ENCODE peak calls at places on chromosomes 7 and 10, in eight cellular contexts. One of them, this sample, is unnamed. For H3K4me1, the result is how much of the 10 kb centered on the place peaks cover.

GRCh38 chr10:44300666-44301649 is 83.9 kb downstream of the CXCL12 start:
- DNase-seq in tibial artery: no peak
- DNase-seq in body of pancreas: peak
- DNase-seq in endothelial cell of umbilical vein: no peak
- DNase-seq in IMR-90: peak
- DNase-seq in H1: no peak
- DNase-seq in stomach: peak
- DNase-seq in suprapubic skin: no peak
- DNase-seq in this sample: no peak

GRCh38 chr7:17392846-17393245 is 94.4 kb downstream of the AHR start:
- DNase-seq in tibial artery: no peak
- DNase-seq in body of pancreas: no peak
- DNase-seq in endothelial cell of umbilical vein: no peak
- DNase-seq in IMR-90: peak
- DNase-seq in H1: no peak
- DNase-seq in stomach: no peak
- DNase-seq in suprapubic skin: no peak
- DNase-seq in this sample: no peak

GRCh38 chr10:126060232-126060935 is 164.0 kb downstream of the FANK1 start:
- DNase-seq in tibial artery: no peak
- DNase-seq in body of pancreas: peak
- DNase-seq in endothelial cell of umbilical vein: peak
- DNase-seq in IMR-90: peak
- DNase-seq in H1: no peak
- DNase-seq in stomach: no peak
- DNase-seq in suprapubic skin: no peak
- DNase-seq in this sample: no peak

GRCh38 chr7:38367301-38367700 is 93.9 kb upstream of the TARP start:
- DNase-seq in tibial artery: no peak
- DNase-seq in body of pancreas: no peak
- DNase-seq in endothelial cell of umbilical vein: no peak
- DNase-seq in IMR-90: no peak
- DNase-seq in H1: no peak
- DNase-seq in stomach: no peak
- DNase-seq in suprapubic skin: no peak
- DNase-seq in this sample: no peak

GRCh38 chr7:24908166-24908565 is 71.8 kb downstream of the OSBPL3 start:
- DNase-seq in tibial artery: no peak
- DNase-seq in body of pancreas: no peak
- DNase-seq in endothelial cell of umbilical vein: no peak
- DNase-seq in IMR-90: no peak
- DNase-seq in H1: no peak
- DNase-seq in stomach: no peak
- DNase-seq in suprapubic skin: no peak
- DNase-seq in this sample: no peak

GRCh38 chr7:94052398-94053180 is 48.4 kb upstream of the BET1 start:
- DNase-seq in tibial artery: no peak
- DNase-seq in body of pancreas: no peak
- DNase-seq in endothelial cell of umbilical vein: no peak
- DNase-seq in IMR-90: no peak
- DNase-seq in H1: no peak
- DNase-seq in stomach: no peak
- DNase-seq in suprapubic skin: no peak
- DNase-seq in this sample: no peak

GRCh38 chr7:1256621-1257020 is 23.9 kb downstream of the UNCX start:
- DNase-seq in tibial artery: no peak
- DNase-seq in body of pancreas: no peak
- DNase-seq in endothelial cell of umbilical vein: no peak
- DNase-seq in IMR-90: no peak
- DNase-seq in H1: no peak
- DNase-seq in stomach: no peak
- DNase-seq in suprapubic skin: no peak
- DNase-seq in this sample: no peak

GRCh38 chr7:130095812-130096211 is 25.5 kb downstream of the KLHDC10 start:
- DNase-seq in tibial artery: no peak
- DNase-seq in body of pancreas: no peak
- DNase-seq in endothelial cell of umbilical vein: no peak
- DNase-seq in IMR-90: peak
- DNase-seq in H1: no peak
- DNase-seq in stomach: no peak
- DNase-seq in suprapubic skin: no peak
- DNase-seq in this sample: no peak

GRCh38 chr10:52248697-52249306 is 65.3 kb upstream of the DKK1 start:
- DNase-seq in tibial artery: no peak
- DNase-seq in body of pancreas: no peak
- DNase-seq in endothelial cell of umbilical vein: no peak
- DNase-seq in IMR-90: no peak
- DNase-seq in H1: no peak
- DNase-seq in stomach: no peak
- DNase-seq in suprapubic skin: no peak
- DNase-seq in this sample: no peak

GRCh38 chr7:39453743-39454355 is 112.4 kb upstream of the YAE1 start:
- DNase-seq in tibial artery: no peak
- DNase-seq in body of pancreas: peak
- DNase-seq in endothelial cell of umbilical vein: peak
- DNase-seq in IMR-90: peak
- DNase-seq in H1: peak
- DNase-seq in stomach: peak
- DNase-seq in suprapubic skin: no peak
- DNase-seq in this sample: no peak

GRCh38 chr7:139618482-139619366 is 95.2 kb downstream of the CLEC2L start:
- DNase-seq in tibial artery: no peak
- DNase-seq in body of pancreas: peak
- DNase-seq in endothelial cell of umbilical vein: peak
- DNase-seq in IMR-90: peak
- DNase-seq in H1: no peak
- DNase-seq in stomach: peak
- DNase-seq in suprapubic skin: no peak
- DNase-seq in this sample: no peak

GRCh38 chr7:3955751-3956696 is 655.0 kb downstream of the SDK1 start:
- DNase-seq in tibial artery: no peak
- DNase-seq in body of pancreas: no peak
- DNase-seq in endothelial cell of umbilical vein: peak
- DNase-seq in IMR-90: peak
- DNase-seq in H1: no peak
- DNase-seq in stomach: no peak
- DNase-seq in suprapubic skin: no peak
- DNase-seq in this sample: no peak

GRCh38 chr7:148142660-148143248 is 447.8 kb upstream of the C7orf33 start:
- DNase-seq in tibial artery: no peak
- DNase-seq in body of pancreas: peak
- DNase-seq in endothelial cell of umbilical vein: no peak
- DNase-seq in IMR-90: peak
- DNase-seq in H1: no peak
- DNase-seq in stomach: no peak
- DNase-seq in suprapubic skin: no peak
- DNase-seq in this sample: no peak

GRCh38 chr10:132688580-132689420 is 97.1 kb downstream of the NKX6-2 start:
- DNase-seq in tibial artery: peak
- DNase-seq in body of pancreas: no peak
- DNase-seq in endothelial cell of umbilical vein: no peak
- DNase-seq in IMR-90: no peak
- DNase-seq in H1: no peak
- DNase-seq in stomach: no peak
- DNase-seq in suprapubic skin: peak
- DNase-seq in this sample: no peak

GRCh38 chr10:58932126-58932525 is 244.3 kb upstream of the PHYHIPL start:
- DNase-seq in tibial artery: no peak
- DNase-seq in body of pancreas: no peak
- DNase-seq in endothelial cell of umbilical vein: no peak
- DNase-seq in IMR-90: peak
- DNase-seq in H1: no peak
- DNase-seq in stomach: no peak
- DNase-seq in suprapubic skin: no peak
- DNase-seq in this sample: no peak

GRCh38 chr10:71584902-71585578 is 134.5 kb downstream of the C10orf105 start:
- DNase-seq in tibial artery: no peak
- DNase-seq in body of pancreas: no peak
- DNase-seq in endothelial cell of umbilical vein: peak
- DNase-seq in IMR-90: peak
- DNase-seq in H1: no peak
- DNase-seq in stomach: no peak
- DNase-seq in suprapubic skin: no peak
- DNase-seq in this sample: no peak

GRCh38 chr7:57308631-57309408 is 141.2 kb upstream of the ZNF716 start:
- DNase-seq in tibial artery: no peak
- DNase-seq in body of pancreas: no peak
- DNase-seq in endothelial cell of umbilical vein: no peak
- DNase-seq in IMR-90: no peak
- DNase-seq in H1: no peak
- DNase-seq in stomach: no peak
- DNase-seq in suprapubic skin: no peak
- DNase-seq in this sample: no peak

GRCh38 chr7:134640842-134641715 is 5.6 kb upstream of the BPGM start:
- DNase-seq in tibial artery: no peak
- DNase-seq in body of pancreas: no peak
- DNase-seq in endothelial cell of umbilical vein: no peak
- DNase-seq in IMR-90: peak
- DNase-seq in H1: no peak
- DNase-seq in stomach: no peak
- DNase-seq in suprapubic skin: no peak
- DNase-seq in this sample: no peak

GRCh38 chr7:25553005-25553404 is 324.7 kb upstream of the NPVF start:
- DNase-seq in tibial artery: no peak
- DNase-seq in body of pancreas: no peak
- DNase-seq in endothelial cell of umbilical vein: no peak
- DNase-seq in IMR-90: no peak
- DNase-seq in H1: no peak
- DNase-seq in stomach: no peak
- DNase-seq in suprapubic skin: no peak
- DNase-seq in this sample: no peak

GRCh38 chr7:158557441-158557755 is 30.2 kb downstream of the PTPRN2 start:
- DNase-seq in tibial artery: peak
- DNase-seq in body of pancreas: no peak
- DNase-seq in endothelial cell of umbilical vein: no peak
- DNase-seq in IMR-90: no peak
- DNase-seq in H1: no peak
- DNase-seq in stomach: no peak
- DNase-seq in suprapubic skin: no peak
- DNase-seq in this sample: no peak

GRCh38 chr7:41921453-41921912 is 218.6 kb upstream of the INHBA start:
- DNase-seq in tibial artery: no peak
- DNase-seq in body of pancreas: peak
- DNase-seq in endothelial cell of umbilical vein: no peak
- DNase-seq in IMR-90: peak
- DNase-seq in H1: no peak
- DNase-seq in stomach: no peak
- DNase-seq in suprapubic skin: peak
- DNase-seq in this sample: no peak

GRCh38 chr7:82975811-82976468 is 186.7 kb downstream of the PCLO start:
- DNase-seq in tibial artery: no peak
- DNase-seq in body of pancreas: no peak
- DNase-seq in endothelial cell of umbilical vein: no peak
- DNase-seq in IMR-90: no peak
- DNase-seq in H1: no peak
- DNase-seq in stomach: no peak
- DNase-seq in suprapubic skin: no peak
- DNase-seq in this sample: no peak

GRCh38 chr7:24732646-24733413 is 24.4 kb downstream of the GSDME start:
- DNase-seq in tibial artery: peak
- DNase-seq in body of pancreas: no peak
- DNase-seq in endothelial cell of umbilical vein: no peak
- DNase-seq in IMR-90: peak
- DNase-seq in H1: no peak
- DNase-seq in stomach: no peak
- DNase-seq in suprapubic skin: no peak
- DNase-seq in this sample: no peak

GRCh38 chr10:33524966-33525365 is 190.5 kb upstream of the NRP1 start:
- DNase-seq in tibial artery: no peak
- DNase-seq in body of pancreas: no peak
- DNase-seq in endothelial cell of umbilical vein: no peak
- DNase-seq in IMR-90: peak
- DNase-seq in H1: no peak
- DNase-seq in stomach: no peak
- DNase-seq in suprapubic skin: no peak
- DNase-seq in this sample: no peak

GRCh38 chr7:14170872-14171271 is 181.4 kb upstream of the ETV1 start:
- DNase-seq in tibial artery: no peak
- DNase-seq in body of pancreas: no peak
- DNase-seq in endothelial cell of umbilical vein: no peak
- DNase-seq in IMR-90: no peak
- DNase-seq in H1: no peak
- DNase-seq in stomach: no peak
- DNase-seq in suprapubic skin: no peak
- DNase-seq in this sample: no peak

DNA sequence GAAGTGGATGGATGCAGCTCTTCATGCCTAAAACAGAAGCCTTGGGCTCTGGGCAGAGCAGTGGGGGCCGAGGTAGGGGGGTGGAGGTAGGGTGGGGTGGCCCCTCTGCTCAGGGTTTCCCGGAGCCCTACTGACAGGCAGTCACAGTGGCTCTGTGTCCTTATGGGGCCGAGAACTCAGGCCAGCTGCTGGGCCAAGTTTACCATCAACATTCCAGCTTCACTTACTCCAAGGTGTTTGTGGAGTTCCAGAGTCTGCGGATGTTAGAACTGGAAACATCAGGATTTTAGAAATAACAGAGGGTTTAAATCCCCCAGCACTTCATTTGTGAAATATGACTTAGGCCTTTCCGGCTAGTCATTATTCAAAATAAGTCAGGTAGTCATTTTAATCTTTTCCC is 99.8 kb upstream of the BTBD16 start:
- DNase-seq in tibial artery: no peak
- DNase-seq in body of pancreas: no peak
- DNase-seq in endothelial cell of umbilical vein: no peak
- DNase-seq in IMR-90: no peak
- DNase-seq in H1: no peak
- DNase-seq in stomach: no peak
- DNase-seq in suprapubic skin: no peak
- DNase-seq in this sample: no peak
- H3K4me1 ChIP-seq in tibial artery: under half
- H3K4me1 ChIP-seq in body of pancreas: under half
- H3K4me1 ChIP-seq in endothelial cell of umbilical vein: under half
- H3K4me1 ChIP-seq in IMR-90: under half
- H3K4me1 ChIP-seq in H1: under half
- H3K4me1 ChIP-seq in stomach: under half
- H3K4me1 ChIP-seq in suprapubic skin: under half
- H3K4me1 ChIP-seq in this sample: under half

GRCh38 chr10:1074063-1074747 is 18.0 kb downstream of the WDR37 start:
- DNase-seq in tibial artery: no peak
- DNase-seq in body of pancreas: no peak
- DNase-seq in endothelial cell of umbilical vein: no peak
- DNase-seq in IMR-90: no peak
- DNase-seq in H1: no peak
- DNase-seq in stomach: no peak
- DNase-seq in suprapubic skin: no peak
- DNase-seq in this sample: no peak
- TF ChIP-seq CTCF in tibial artery: no peak
- TF ChIP-seq CTCF in body of pancreas: no peak
- TF ChIP-seq CTCF in endothelial cell of umbilical vein: peak
- TF ChIP-seq CTCF in IMR-90: no peak
- TF ChIP-seq CTCF in H1: peak
- TF ChIP-seq CTCF in stomach: no peak
- TF ChIP-seq CTCF in suprapubic skin: no peak
- TF ChIP-seq CTCF in this sample: no peak

GRCh38 chr10:81876253-81876731 is 1.3 kb downstream of the NRG3 start:
- DNase-seq in tibial artery: no peak
- DNase-seq in body of pancreas: no peak
- DNase-seq in endothelial cell of umbilical vein: peak
- DNase-seq in IMR-90: no peak
- DNase-seq in H1: no peak
- DNase-seq in stomach: no peak
- DNase-seq in suprapubic skin: no peak
- DNase-seq in this sample: no peak
- H3K4me3 ChIP-seq in tibial artery: peak
- H3K4me3 ChIP-seq in body of pancreas: no peak
- H3K4me3 ChIP-seq in endothelial cell of umbilical vein: peak
- H3K4me3 ChIP-seq in IMR-90: no peak
- H3K4me3 ChIP-seq in H1: peak
- H3K4me3 ChIP-seq in stomach: peak
- H3K4me3 ChIP-seq in suprapubic skin: peak
- H3K4me3 ChIP-seq in this sample: no peak

GRCh38 chr7:117605712-117606111 is 125.9 kb downstream of the CFTR start:
- DNase-seq in tibial artery: no peak
- DNase-seq in body of pancreas: no peak
- DNase-seq in endothelial cell of umbilical vein: no peak
- DNase-seq in IMR-90: no peak
- DNase-seq in H1: no peak
- DNase-seq in stomach: no peak
- DNase-seq in suprapubic skin: no peak
- DNase-seq in this sample: no peak
- H3K4me1 ChIP-seq in tibial artery: under half
- H3K4me1 ChIP-seq in body of pancreas: under half
- H3K4me1 ChIP-seq in endothelial cell of umbilical vein: under half
- H3K4me1 ChIP-seq in IMR-90: under half
- H3K4me1 ChIP-seq in H1: under half
- H3K4me1 ChIP-seq in stomach: under half
- H3K4me1 ChIP-seq in suprapubic skin: under half
- H3K4me1 ChIP-seq in this sample: under half

This sample was measured in esophagus squamous epithelium.